ENCODE peak calls at places on chromosomes 16 and 17, in nine cellular contexts. I is GM19239, C is RPMI7951, V is anterior cingulate cortex, U is tibial nerve, Y is stromal cell of bone marrow, S is transverse colon, K is progenitor cell of endocrine pancreas, B is T-helper 9 cell. M is an unnamed sample.

GRCh38 chr17:75917443-75918111 is 12.9 kb upstream of the MRPL38 start:
- DNase-seq in I (no peak), C (no peak), V (no peak), U (no peak), Y (no peak), S (no peak), K (no peak), B (no peak), M (no peak)

GRCh38 chr17:35666967-35667552 is 64.4 kb upstream of the RASL10B start:
- DNase-seq in I (no peak), C (no peak), V (no peak), U (no peak), Y (no peak), S (no peak), K (no peak), B (no peak), M (no peak)

GRCh38 chr17:58328195-58329034 is at the start of gene TSPOAP1:
- DNase-seq in I (peak; percentile 74), C (no peak), V (peak; percentile 53), U (no peak), Y (no peak), S (peak; percentile 46), K (no peak), B (peak; percentile 50), M (peak; percentile 38)

GRCh38 chr17:74113952-74114351 is 89.5 kb upstream of the RPL38 start:
- DNase-seq in I (no peak), C (no peak), V (no peak), U (no peak), Y (no peak), S (no peak), K (no peak), B (no peak), M (no peak)

GRCh38 chr17:47823519-47823918 is 1.9 kb upstream of the OSBPL7 start:
- DNase-seq in I (no peak), C (no peak), V (no peak), U (no peak), Y (no peak), S (no peak), K (no peak), B (no peak), M (no peak)

GRCh38 chr17:48592097-48592496 is 1.5 kb downstream of the HOXB5 start:
- DNase-seq in I (no peak), C (no peak), V (no peak), U (no peak), Y (no peak), S (no peak), K (no peak), B (no peak), M (no peak)

GRCh38 chr17:56548661-56549060 is 44.8 kb upstream of the NOG start:
- DNase-seq in I (no peak), C (no peak), V (no peak), U (no peak), Y (no peak), S (no peak), K (no peak), B (no peak), M (no peak)

GRCh38 chr16:54156349-54156748 is 130.2 kb downstream of the IRX3 start:
- DNase-seq in I (no peak), C (no peak), V (no peak), U (no peak), Y (no peak), S (no peak), K (no peak), B (no peak), M (no peak)

GRCh38 chr17:73939808-73940207 is 263.7 kb upstream of the RPL38 start:
- DNase-seq in I (no peak), C (no peak), V (no peak), U (no peak), Y (no peak), S (no peak), K (no peak), B (no peak), M (no peak)

GRCh38 chr16:89067677-89068076 is 26.0 kb upstream of the ACSF3 start:
- DNase-seq in I (no peak), C (no peak), V (no peak), U (no peak), Y (no peak), S (peak; percentile 71), K (no peak), B (no peak), M (no peak)

GRCh38 chr16:85928411-85928820 is 29.5 kb downstream of the IRF8 start:
- DNase-seq in I (no peak), C (no peak), V (no peak), U (peak; percentile 51), Y (no peak), S (peak; percentile 27), K (no peak), B (no peak), M (no peak)

GRCh38 chr16:85192736-85193493 is 80.6 kb upstream of the CIBAR2 start:
- DNase-seq in I (no peak), C (no peak), V (no peak), U (no peak), Y (no peak), S (no peak), K (no peak), B (no peak), M (no peak)

GRCh38 chr16:60811051-60811608 is 1225.1 kb downstream of the CDH8 start:
- DNase-seq in I (no peak), C (no peak), V (no peak), U (no peak), Y (no peak), S (no peak), K (no peak), B (no peak), M (no peak)

GRCh38 chr17:27414271-27414670 is 42.0 kb upstream of the KSR1 start:
- DNase-seq in I (no peak), C (peak; percentile 20), V (no peak), U (no peak), Y (no peak), S (no peak), K (no peak), B (no peak), M (no peak)

GRCh38 chr17:19501219-19501618 is 32.4 kb upstream of the SLC47A1 start:
- DNase-seq in I (no peak), C (no peak), V (no peak), U (no peak), Y (no peak), S (no peak), K (no peak), B (no peak), M (no peak)

GRCh38 chr16:17657037-17657436 is 186.3 kb upstream of the XYLT1 start:
- DNase-seq in I (no peak), C (no peak), V (no peak), U (no peak), Y (no peak), S (no peak), K (no peak), B (no peak), M (no peak)